ENCODE peak calls at places on chromosomes 7 and 10, in nine cellular contexts. One of them, this sample, is unnamed.

GRCh38 chr7:5350600-5351385 is 68.0 kb downstream of the SLC29A4 start:
- DNase-seq in cardiac fibroblast: no peak
- DNase-seq in testis: no peak
- DNase-seq in pancreas: no peak
- DNase-seq in activated CD8-positive, alpha-beta T cell treated with anti-CD3 and anti-CD28 coated beads for 36 hours: no peak
- DNase-seq in fibroblast of the aortic adventitia: no peak
- DNase-seq in CD8-positive, alpha-beta T cell: no peak
- DNase-seq in IMR-90: no peak
- DNase-seq in GM13977: no peak
- DNase-seq in this sample: no peak

GRCh38 chr7:148303295-148304013 is 287.1 kb upstream of the C7orf33 start:
- DNase-seq in pancreas: no peak
- DNase-seq in IMR-90: no peak
- DNase-seq in cardiac fibroblast: peak
- DNase-seq in fibroblast of the aortic adventitia: peak
- DNase-seq in testis: peak
- DNase-seq in CD8-positive, alpha-beta T cell: no peak
- DNase-seq in GM13977: no peak
- DNase-seq in activated CD8-positive, alpha-beta T cell treated with anti-CD3 and anti-CD28 coated beads for 36 hours: no peak
- DNase-seq in this sample: peak

GRCh38 chr10:119003572-119004289 is 25.8 kb upstream of the NANOS1 start:
- DNase-seq in activated CD8-positive, alpha-beta T cell treated with anti-CD3 and anti-CD28 coated beads for 36 hours: no peak
- DNase-seq in fibroblast of the aortic adventitia: no peak
- DNase-seq in GM13977: no peak
- DNase-seq in testis: no peak
- DNase-seq in cardiac fibroblast: no peak
- DNase-seq in pancreas: no peak
- DNase-seq in IMR-90: no peak
- DNase-seq in CD8-positive, alpha-beta T cell: no peak
- DNase-seq in this sample: no peak

GRCh38 chr7:106063039-106063438 is 49.1 kb downstream of the SYPL1 start:
- DNase-seq in IMR-90: no peak
- DNase-seq in testis: no peak
- DNase-seq in fibroblast of the aortic adventitia: no peak
- DNase-seq in CD8-positive, alpha-beta T cell: peak
- DNase-seq in cardiac fibroblast: no peak
- DNase-seq in GM13977: no peak
- DNase-seq in activated CD8-positive, alpha-beta T cell treated with anti-CD3 and anti-CD28 coated beads for 36 hours: no peak
- DNase-seq in pancreas: no peak
- DNase-seq in this sample: no peak

GRCh38 chr7:54546081-54546985 is 4.2 kb downstream of the VSTM2A start:
- DNase-seq in fibroblast of the aortic adventitia: no peak
- DNase-seq in GM13977: peak
- DNase-seq in activated CD8-positive, alpha-beta T cell treated with anti-CD3 and anti-CD28 coated beads for 36 hours: peak
- DNase-seq in IMR-90: no peak
- DNase-seq in CD8-positive, alpha-beta T cell: no peak
- DNase-seq in cardiac fibroblast: no peak
- DNase-seq in pancreas: peak
- DNase-seq in testis: peak
- DNase-seq in this sample: no peak

GRCh38 chr7:130912086-130912909 is 178.3 kb upstream of the KLF14 start:
- DNase-seq in GM13977: no peak
- DNase-seq in IMR-90: peak
- DNase-seq in activated CD8-positive, alpha-beta T cell treated with anti-CD3 and anti-CD28 coated beads for 36 hours: no peak
- DNase-seq in CD8-positive, alpha-beta T cell: no peak
- DNase-seq in pancreas: no peak
- DNase-seq in cardiac fibroblast: peak
- DNase-seq in testis: no peak
- DNase-seq in fibroblast of the aortic adventitia: peak
- DNase-seq in this sample: peak

GRCh38 chr7:98771519-98772241 is 98.1 kb downstream of the TMEM130 start:
- DNase-seq in GM13977: no peak
- DNase-seq in fibroblast of the aortic adventitia: peak
- DNase-seq in CD8-positive, alpha-beta T cell: no peak
- DNase-seq in testis: peak
- DNase-seq in activated CD8-positive, alpha-beta T cell treated with anti-CD3 and anti-CD28 coated beads for 36 hours: no peak
- DNase-seq in cardiac fibroblast: peak
- DNase-seq in IMR-90: peak
- DNase-seq in pancreas: no peak
- DNase-seq in this sample: peak

GRCh38 chr7:27697861-27698430 is 35.3 kb upstream of the HIBADH start:
- DNase-seq in cardiac fibroblast: no peak
- DNase-seq in fibroblast of the aortic adventitia: no peak
- DNase-seq in testis: no peak
- DNase-seq in IMR-90: peak
- DNase-seq in CD8-positive, alpha-beta T cell: no peak
- DNase-seq in activated CD8-positive, alpha-beta T cell treated with anti-CD3 and anti-CD28 coated beads for 36 hours: peak
- DNase-seq in pancreas: no peak
- DNase-seq in GM13977: peak
- DNase-seq in this sample: peak

GRCh38 chr7:108415821-108416536 is 40.3 kb downstream of the NRCAM start:
- DNase-seq in pancreas: no peak
- DNase-seq in fibroblast of the aortic adventitia: peak
- DNase-seq in IMR-90: no peak
- DNase-seq in CD8-positive, alpha-beta T cell: no peak
- DNase-seq in activated CD8-positive, alpha-beta T cell treated with anti-CD3 and anti-CD28 coated beads for 36 hours: peak
- DNase-seq in GM13977: peak
- DNase-seq in cardiac fibroblast: peak
- DNase-seq in testis: no peak
- DNase-seq in this sample: peak

GRCh38 chr10:49056356-49056755 is 59.0 kb downstream of the VSTM4 start:
- DNase-seq in testis: no peak
- DNase-seq in activated CD8-positive, alpha-beta T cell treated with anti-CD3 and anti-CD28 coated beads for 36 hours: no peak
- DNase-seq in CD8-positive, alpha-beta T cell: no peak
- DNase-seq in pancreas: no peak
- DNase-seq in GM13977: no peak
- DNase-seq in cardiac fibroblast: no peak
- DNase-seq in IMR-90: peak
- DNase-seq in fibroblast of the aortic adventitia: no peak
- DNase-seq in this sample: no peak

GRCh38 chr10:48491422-48492139 is 113.3 kb downstream of the ARHGAP22 start:
- DNase-seq in fibroblast of the aortic adventitia: no peak
- DNase-seq in IMR-90: no peak
- DNase-seq in pancreas: no peak
- DNase-seq in CD8-positive, alpha-beta T cell: peak
- DNase-seq in testis: no peak
- DNase-seq in cardiac fibroblast: no peak
- DNase-seq in GM13977: no peak
- DNase-seq in activated CD8-positive, alpha-beta T cell treated with anti-CD3 and anti-CD28 coated beads for 36 hours: no peak
- DNase-seq in this sample: no peak

GRCh38 chr7:28473567-28474266 is 61.4 kb downstream of the CREB5 start:
- DNase-seq in IMR-90: no peak
- DNase-seq in GM13977: no peak
- DNase-seq in cardiac fibroblast: no peak
- DNase-seq in testis: no peak
- DNase-seq in fibroblast of the aortic adventitia: no peak
- DNase-seq in CD8-positive, alpha-beta T cell: no peak
- DNase-seq in activated CD8-positive, alpha-beta T cell treated with anti-CD3 and anti-CD28 coated beads for 36 hours: no peak
- DNase-seq in pancreas: no peak
- DNase-seq in this sample: no peak

GRCh38 chr7:106568680-106569499 is 92.1 kb downstream of the CCDC71L start:
- DNase-seq in GM13977: no peak
- DNase-seq in CD8-positive, alpha-beta T cell: no peak
- DNase-seq in IMR-90: peak
- DNase-seq in testis: no peak
- DNase-seq in cardiac fibroblast: peak
- DNase-seq in pancreas: no peak
- DNase-seq in activated CD8-positive, alpha-beta T cell treated with anti-CD3 and anti-CD28 coated beads for 36 hours: peak
- DNase-seq in fibroblast of the aortic adventitia: peak
- DNase-seq in this sample: peak

GRCh38 chr7:75066521-75066920 is 7.1 kb downstream of the RCC1L start:
- DNase-seq in IMR-90: no peak
- DNase-seq in testis: no peak
- DNase-seq in GM13977: no peak
- DNase-seq in fibroblast of the aortic adventitia: no peak
- DNase-seq in pancreas: no peak
- DNase-seq in cardiac fibroblast: no peak
- DNase-seq in activated CD8-positive, alpha-beta T cell treated with anti-CD3 and anti-CD28 coated beads for 36 hours: no peak
- DNase-seq in CD8-positive, alpha-beta T cell: no peak
- DNase-seq in this sample: no peak

GRCh38 chr7:30925913-30926312 is 14.3 kb downstream of the AQP1 start:
- DNase-seq in fibroblast of the aortic adventitia: no peak
- DNase-seq in GM13977: no peak
- DNase-seq in CD8-positive, alpha-beta T cell: no peak
- DNase-seq in IMR-90: no peak
- DNase-seq in testis: peak
- DNase-seq in pancreas: peak
- DNase-seq in cardiac fibroblast: no peak
- DNase-seq in activated CD8-positive, alpha-beta T cell treated with anti-CD3 and anti-CD28 coated beads for 36 hours: no peak
- DNase-seq in this sample: no peak

GRCh38 chr10:99368646-99369045 is 39.5 kb downstream of the CNNM1 start:
- DNase-seq in cardiac fibroblast: no peak
- DNase-seq in GM13977: no peak
- DNase-seq in pancreas: no peak
- DNase-seq in activated CD8-positive, alpha-beta T cell treated with anti-CD3 and anti-CD28 coated beads for 36 hours: no peak
- DNase-seq in testis: no peak
- DNase-seq in CD8-positive, alpha-beta T cell: no peak
- DNase-seq in IMR-90: peak
- DNase-seq in fibroblast of the aortic adventitia: no peak
- DNase-seq in this sample: peak

GRCh38 chr10:34791947-34792346 is 23.1 kb downstream of the PARD3 start:
- DNase-seq in activated CD8-positive, alpha-beta T cell treated with anti-CD3 and anti-CD28 coated beads for 36 hours: no peak
- DNase-seq in cardiac fibroblast: no peak
- DNase-seq in testis: no peak
- DNase-seq in fibroblast of the aortic adventitia: no peak
- DNase-seq in IMR-90: no peak
- DNase-seq in CD8-positive, alpha-beta T cell: no peak
- DNase-seq in GM13977: no peak
- DNase-seq in pancreas: no peak
- DNase-seq in this sample: no peak
- TF ChIP-seq CTCF in activated CD8-positive, alpha-beta T cell treated with anti-CD3 and anti-CD28 coated beads for 36 hours: no peak
- TF ChIP-seq CTCF in cardiac fibroblast: no peak
- TF ChIP-seq CTCF in testis: no peak
- TF ChIP-seq CTCF in fibroblast of the aortic adventitia: no peak
- TF ChIP-seq CTCF in IMR-90: no peak
- TF ChIP-seq CTCF in CD8-positive, alpha-beta T cell: no peak
- TF ChIP-seq CTCF in GM13977: no peak
- TF ChIP-seq CTCF in pancreas: no peak
- TF ChIP-seq CTCF in this sample: no peak

DNA sequence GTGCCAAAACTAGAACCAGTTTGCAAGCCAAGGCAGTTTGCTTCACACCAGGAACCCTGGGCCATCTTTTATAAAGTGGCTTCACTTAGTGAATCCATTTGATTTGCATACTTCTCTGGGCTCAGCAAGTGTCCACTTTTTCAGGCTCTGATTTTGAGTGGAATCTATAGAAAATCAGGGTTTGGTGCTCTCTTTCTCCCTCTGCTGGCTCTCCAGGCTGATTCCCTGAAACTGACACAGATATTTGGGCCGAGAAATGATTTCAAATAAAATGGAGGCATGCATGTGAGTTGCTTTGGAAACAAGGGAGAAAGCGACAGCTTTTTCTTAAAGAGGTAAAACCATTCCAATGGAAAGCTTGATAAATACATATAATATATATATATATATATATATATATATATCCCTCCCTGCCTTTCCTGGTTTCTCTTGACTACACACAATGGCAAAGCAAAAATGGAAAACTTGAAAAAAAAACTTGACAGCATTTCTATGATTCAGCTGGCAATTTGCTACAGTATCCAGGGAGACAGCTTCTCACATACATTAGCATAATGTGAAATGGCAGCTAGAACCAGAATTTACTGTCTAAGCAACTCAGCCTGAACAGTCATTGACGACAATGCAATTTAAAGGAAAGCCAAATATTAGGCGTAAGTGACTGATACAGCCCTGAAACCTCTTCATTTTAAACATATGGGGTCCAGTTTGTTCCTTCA is 188.4 kb downstream of the TMEM178B start:
- DNase-seq in CD8-positive, alpha-beta T cell: no peak
- DNase-seq in IMR-90: no peak
- DNase-seq in fibroblast of the aortic adventitia: peak
- DNase-seq in GM13977: no peak
- DNase-seq in pancreas: no peak
- DNase-seq in activated CD8-positive, alpha-beta T cell treated with anti-CD3 and anti-CD28 coated beads for 36 hours: no peak
- DNase-seq in testis: no peak
- DNase-seq in cardiac fibroblast: no peak
- DNase-seq in this sample: peak
- TF ChIP-seq CTCF in CD8-positive, alpha-beta T cell: no peak
- TF ChIP-seq CTCF in IMR-90: peak
- TF ChIP-seq CTCF in fibroblast of the aortic adventitia: peak
- TF ChIP-seq CTCF in GM13977: no peak
- TF ChIP-seq CTCF in pancreas: no peak
- TF ChIP-seq CTCF in activated CD8-positive, alpha-beta T cell treated with anti-CD3 and anti-CD28 coated beads for 36 hours: no peak
- TF ChIP-seq CTCF in testis: no peak
- TF ChIP-seq CTCF in cardiac fibroblast: peak
- TF ChIP-seq CTCF in this sample: peak

GRCh38 chr10:24979685-24980084 is 27.3 kb upstream of the PRTFDC1 start:
- DNase-seq in GM13977: no peak
- DNase-seq in activated CD8-positive, alpha-beta T cell treated with anti-CD3 and anti-CD28 coated beads for 36 hours: no peak
- DNase-seq in IMR-90: no peak
- DNase-seq in testis: no peak
- DNase-seq in fibroblast of the aortic adventitia: no peak
- DNase-seq in cardiac fibroblast: no peak
- DNase-seq in pancreas: no peak
- DNase-seq in CD8-positive, alpha-beta T cell: no peak
- DNase-seq in this sample: no peak

GRCh38 chr10:24973163-24973562 is 20.8 kb upstream of the PRTFDC1 start:
- DNase-seq in CD8-positive, alpha-beta T cell: no peak
- DNase-seq in fibroblast of the aortic adventitia: no peak
- DNase-seq in cardiac fibroblast: no peak
- DNase-seq in IMR-90: no peak
- DNase-seq in pancreas: no peak
- DNase-seq in testis: no peak
- DNase-seq in GM13977: no peak
- DNase-seq in activated CD8-positive, alpha-beta T cell treated with anti-CD3 and anti-CD28 coated beads for 36 hours: no peak
- DNase-seq in this sample: no peak

GRCh38 chr10:24969732-24970330 is 17.4 kb upstream of the PRTFDC1 start:
- DNase-seq in activated CD8-positive, alpha-beta T cell treated with anti-CD3 and anti-CD28 coated beads for 36 hours: no peak
- DNase-seq in GM13977: no peak
- DNase-seq in pancreas: no peak
- DNase-seq in CD8-positive, alpha-beta T cell: no peak
- DNase-seq in IMR-90: no peak
- DNase-seq in fibroblast of the aortic adventitia: peak
- DNase-seq in cardiac fibroblast: peak
- DNase-seq in testis: no peak
- DNase-seq in this sample: no peak

GRCh38 chr10:24971374-24971773 is 19.0 kb upstream of the PRTFDC1 start:
- DNase-seq in fibroblast of the aortic adventitia: no peak
- DNase-seq in activated CD8-positive, alpha-beta T cell treated with anti-CD3 and anti-CD28 coated beads for 36 hours: no peak
- DNase-seq in GM13977: no peak
- DNase-seq in CD8-positive, alpha-beta T cell: no peak
- DNase-seq in cardiac fibroblast: no peak
- DNase-seq in pancreas: no peak
- DNase-seq in IMR-90: no peak
- DNase-seq in testis: no peak
- DNase-seq in this sample: no peak

GRCh38 chr10:24974978-24975377 is 22.6 kb upstream of the PRTFDC1 start:
- DNase-seq in fibroblast of the aortic adventitia: peak
- DNase-seq in testis: peak
- DNase-seq in GM13977: no peak
- DNase-seq in activated CD8-positive, alpha-beta T cell treated with anti-CD3 and anti-CD28 coated beads for 36 hours: no peak
- DNase-seq in IMR-90: peak
- DNase-seq in pancreas: no peak
- DNase-seq in cardiac fibroblast: peak
- DNase-seq in CD8-positive, alpha-beta T cell: no peak
- DNase-seq in this sample: peak
- TF ChIP-seq CTCF in fibroblast of the aortic adventitia: peak
- TF ChIP-seq CTCF in testis: no peak
- TF ChIP-seq CTCF in GM13977: no peak
- TF ChIP-seq CTCF in activated CD8-positive, alpha-beta T cell treated with anti-CD3 and anti-CD28 coated beads for 36 hours: no peak
- TF ChIP-seq CTCF in IMR-90: peak
- TF ChIP-seq CTCF in pancreas: no peak
- TF ChIP-seq CTCF in cardiac fibroblast: peak
- TF ChIP-seq CTCF in CD8-positive, alpha-beta T cell: no peak
- TF ChIP-seq CTCF in this sample: peak

GRCh38 chr10:16975188-16975587 is 154.4 kb downstream of the CUBN start:
- DNase-seq in testis: no peak
- DNase-seq in pancreas: no peak
- DNase-seq in fibroblast of the aortic adventitia: no peak
- DNase-seq in IMR-90: no peak
- DNase-seq in GM13977: no peak
- DNase-seq in cardiac fibroblast: no peak
- DNase-seq in activated CD8-positive, alpha-beta T cell treated with anti-CD3 and anti-CD28 coated beads for 36 hours: no peak
- DNase-seq in CD8-positive, alpha-beta T cell: no peak
- DNase-seq in this sample: no peak
- TF ChIP-seq CTCF in testis: no peak
- TF ChIP-seq CTCF in pancreas: no peak
- TF ChIP-seq CTCF in fibroblast of the aortic adventitia: no peak
- TF ChIP-seq CTCF in IMR-90: no peak
- TF ChIP-seq CTCF in GM13977: no peak
- TF ChIP-seq CTCF in cardiac fibroblast: no peak
- TF ChIP-seq CTCF in activated CD8-positive, alpha-beta T cell treated with anti-CD3 and anti-CD28 coated beads for 36 hours: no peak
- TF ChIP-seq CTCF in CD8-positive, alpha-beta T cell: no peak
- TF ChIP-seq CTCF in this sample: no peak